ENCODE peak calls at places on chromosomes 12 and 14, in six cellular contexts. V is MM.1S; D is NCI-H2081; H is stimulated activated naive B cell treated with anti-CD40 and anti-IgM and Interleukin-4, amounts not matched to agents 10 μg/mL and 1 μg/mL and 100 μg/mL, for 72 hours; T is stimulated activated CD8-positive, alpha-beta memory T cell treated with anti-CD3 and anti-CD28 coated beads, Interleukin-2, amount 100 ng/mL, for 1 hour; W is left lung. K is an unnamed sample.

GRCh38 chr12:114774181-114774580 is 90.2 kb upstream of the TBX3 start:
- DNase-seq in V (no peak), D (no peak), H (no peak), T (no peak), W (no peak), K (no peak)

GRCh38 chr12:105480162-105480561 is 149.7 kb downstream of the C12orf75 start:
- DNase-seq in V (no peak), D (no peak), H (no peak), T (no peak), W (no peak), K (no peak)

GRCh38 chr14:68139466-68140110 is 320.0 kb downstream of the RAD51B start:
- DNase-seq in V (no peak), D (peak), H (no peak), T (no peak), W (no peak), K (no peak)

GRCh38 chr14:90959344-90959743 is 101.1 kb downstream of the RPS6KA5 start:
- DNase-seq in V (no peak), D (no peak), H (no peak), T (no peak), W (no peak), K (no peak)

GRCh38 chr14:77376380-77376770 is 519 bp downstream of the TMED8 start:
- DNase-seq in V (peak), D (peak), H (peak), T (peak), W (peak), K (no peak)

GRCh38 chr14:90676859-90677258 is 139.4 kb downstream of the TTC7B start:
- DNase-seq in V (no peak), D (no peak), H (no peak), T (no peak), W (no peak), K (no peak)

GRCh38 chr12:130334937-130335336 is 2.8 kb upstream of the PIWIL1 start:
- DNase-seq in V (no peak), D (no peak), H (no peak), T (no peak), W (no peak), K (no peak)

GRCh38 chr14:90239139-90239538 is 17.2 kb upstream of the PSMC1 start:
- DNase-seq in V (no peak), D (peak), H (no peak), T (no peak), W (no peak), K (no peak)

GRCh38 chr12:90124914-90125313 is 416.3 kb upstream of the ATP2B1 start:
- DNase-seq in V (peak), D (peak), H (no peak), T (no peak), W (no peak), K (no peak)

GRCh38 chr12:6548556-6549378 is 7.1 kb downstream of the IFFO1 start:
- DNase-seq in V (no peak), D (no peak), H (no peak), T (no peak), W (peak), K (no peak)

GRCh38 chr14:91751719-91752118 is 19.8 kb upstream of the CATSPERB start:
- DNase-seq in V (no peak), D (no peak), H (no peak), T (no peak), W (no peak), K (no peak)

GRCh38 chr12:68106160-68106559 is 53.4 kb downstream of the IFNG start:
- DNase-seq in V (no peak), D (no peak), H (no peak), T (no peak), W (no peak), K (no peak)

GRCh38 chr14:54637829-54638446 is 71.0 kb downstream of the SAMD4A start:
- DNase-seq in V (no peak), D (no peak), H (no peak), T (no peak), W (no peak), K (no peak)

GRCh38 chr12:64514456-64514855 is 62.5 kb downstream of the TBK1 start:
- DNase-seq in V (no peak), D (no peak), H (no peak), T (no peak), W (no peak), K (no peak)

GRCh38 chr12:92136021-92136735 is 9.5 kb downstream of the BTG1 start:
- DNase-seq in V (peak), D (no peak), H (no peak), T (no peak), W (no peak), K (no peak)

GRCh38 chr12:112676526-112676925 is 115.0 kb upstream of the RPH3A start:
- DNase-seq in V (no peak), D (no peak), H (no peak), T (no peak), W (no peak), K (no peak)

GRCh38 chr14:78240567-78240966 is 70.4 kb downstream of the NRXN3 start:
- DNase-seq in V (no peak), D (peak), H (no peak), T (no peak), W (no peak), K (no peak)

GRCh38 chr14:50726372-50727107 is 58.4 kb upstream of the SAV1 start:
- DNase-seq in V (no peak), D (no peak), H (no peak), T (no peak), W (no peak), K (no peak)

GRCh38 chr14:91108941-91109611 is 4.8 kb upstream of the DGLUCY start:
- DNase-seq in V (no peak), D (no peak), H (peak), T (no peak), W (no peak), K (peak)

GRCh38 chr12:7859552-7859951 is 13.2 kb downstream of the SLC2A14 start:
- DNase-seq in V (no peak), D (no peak), H (no peak), T (no peak), W (no peak), K (no peak)

K was measured in GM06990.